ENCODE peak calls at places on chromosome 18, in five cellular contexts. One of them, this sample, is unnamed.

GRCh38 chr18:42860011-42860410 is 255.5 kb downstream of the RIT2 start:
- DNase-seq in HTR-8/SVneo: no peak
- DNase-seq in stimulated activated CD4-positive, alpha-beta T cell treated with anti-CD3 and anti-CD28 coated beads, Interleukin-15, amount 100 ng/mL, for 1 hour: no peak
- DNase-seq in activated naive CD4-positive, alpha-beta T cell treated with anti-CD3 and anti-CD28 coated beads, Interleukin-2, amount 10 ng/mL, durations not matched to agents 7 days and 5 days: no peak
- DNase-seq in Calu3: peak; percentile 3
- DNase-seq in this sample: no peak

GRCh38 chr18:67568166-67568565 is 51.6 kb upstream of the DSEL start:
- DNase-seq in HTR-8/SVneo: no peak
- DNase-seq in stimulated activated CD4-positive, alpha-beta T cell treated with anti-CD3 and anti-CD28 coated beads, Interleukin-15, amount 100 ng/mL, for 1 hour: no peak
- DNase-seq in activated naive CD4-positive, alpha-beta T cell treated with anti-CD3 and anti-CD28 coated beads, Interleukin-2, amount 10 ng/mL, durations not matched to agents 7 days and 5 days: no peak
- DNase-seq in Calu3: no peak
- DNase-seq in this sample: no peak

GRCh38 chr18:74840492-74841167 is 243.0 kb downstream of the ZNF407 start:
- DNase-seq in HTR-8/SVneo: no peak
- DNase-seq in stimulated activated CD4-positive, alpha-beta T cell treated with anti-CD3 and anti-CD28 coated beads, Interleukin-15, amount 100 ng/mL, for 1 hour: no peak
- DNase-seq in activated naive CD4-positive, alpha-beta T cell treated with anti-CD3 and anti-CD28 coated beads, Interleukin-2, amount 10 ng/mL, durations not matched to agents 7 days and 5 days: peak; percentile 33
- DNase-seq in Calu3: no peak
- DNase-seq in this sample: no peak

GRCh38 chr18:44651918-44652317 is 28.8 kb upstream of the SETBP1 start:
- DNase-seq in HTR-8/SVneo: no peak
- DNase-seq in stimulated activated CD4-positive, alpha-beta T cell treated with anti-CD3 and anti-CD28 coated beads, Interleukin-15, amount 100 ng/mL, for 1 hour: no peak
- DNase-seq in activated naive CD4-positive, alpha-beta T cell treated with anti-CD3 and anti-CD28 coated beads, Interleukin-2, amount 10 ng/mL, durations not matched to agents 7 days and 5 days: no peak
- DNase-seq in Calu3: no peak
- DNase-seq in this sample: no peak

GRCh38 chr18:74396252-74397204 is 60.6 kb downstream of the DIPK1C start:
- DNase-seq in HTR-8/SVneo: no peak
- DNase-seq in stimulated activated CD4-positive, alpha-beta T cell treated with anti-CD3 and anti-CD28 coated beads, Interleukin-15, amount 100 ng/mL, for 1 hour: no peak
- DNase-seq in activated naive CD4-positive, alpha-beta T cell treated with anti-CD3 and anti-CD28 coated beads, Interleukin-2, amount 10 ng/mL, durations not matched to agents 7 days and 5 days: no peak
- DNase-seq in Calu3: no peak
- DNase-seq in this sample: no peak

GRCh38 chr18:50044402-50044801 is 150.5 kb downstream of the MYO5B start:
- DNase-seq in HTR-8/SVneo: no peak
- DNase-seq in stimulated activated CD4-positive, alpha-beta T cell treated with anti-CD3 and anti-CD28 coated beads, Interleukin-15, amount 100 ng/mL, for 1 hour: no peak
- DNase-seq in activated naive CD4-positive, alpha-beta T cell treated with anti-CD3 and anti-CD28 coated beads, Interleukin-2, amount 10 ng/mL, durations not matched to agents 7 days and 5 days: no peak
- DNase-seq in Calu3: peak; percentile 18
- DNase-seq in this sample: no peak

GRCh38 chr18:33567705-33568104 is 10.3 kb upstream of the ASXL3 start:
- DNase-seq in HTR-8/SVneo: no peak
- DNase-seq in stimulated activated CD4-positive, alpha-beta T cell treated with anti-CD3 and anti-CD28 coated beads, Interleukin-15, amount 100 ng/mL, for 1 hour: no peak
- DNase-seq in activated naive CD4-positive, alpha-beta T cell treated with anti-CD3 and anti-CD28 coated beads, Interleukin-2, amount 10 ng/mL, durations not matched to agents 7 days and 5 days: no peak
- DNase-seq in Calu3: no peak
- DNase-seq in this sample: no peak

GRCh38 chr18:70047931-70048603 is 100.4 kb upstream of the CD226 start:
- DNase-seq in HTR-8/SVneo: no peak
- DNase-seq in stimulated activated CD4-positive, alpha-beta T cell treated with anti-CD3 and anti-CD28 coated beads, Interleukin-15, amount 100 ng/mL, for 1 hour: no peak
- DNase-seq in activated naive CD4-positive, alpha-beta T cell treated with anti-CD3 and anti-CD28 coated beads, Interleukin-2, amount 10 ng/mL, durations not matched to agents 7 days and 5 days: no peak
- DNase-seq in Calu3: no peak
- DNase-seq in this sample: no peak

GRCh38 chr18:48902856-48903601 is 47.7 kb downstream of the SMAD7 start:
- DNase-seq in HTR-8/SVneo: no peak
- DNase-seq in stimulated activated CD4-positive, alpha-beta T cell treated with anti-CD3 and anti-CD28 coated beads, Interleukin-15, amount 100 ng/mL, for 1 hour: no peak
- DNase-seq in activated naive CD4-positive, alpha-beta T cell treated with anti-CD3 and anti-CD28 coated beads, Interleukin-2, amount 10 ng/mL, durations not matched to agents 7 days and 5 days: no peak
- DNase-seq in Calu3: no peak
- DNase-seq in this sample: no peak

GRCh38 chr18:45119888-45120287 is 439.2 kb downstream of the SETBP1 start:
- DNase-seq in HTR-8/SVneo: no peak
- DNase-seq in stimulated activated CD4-positive, alpha-beta T cell treated with anti-CD3 and anti-CD28 coated beads, Interleukin-15, amount 100 ng/mL, for 1 hour: no peak
- DNase-seq in activated naive CD4-positive, alpha-beta T cell treated with anti-CD3 and anti-CD28 coated beads, Interleukin-2, amount 10 ng/mL, durations not matched to agents 7 days and 5 days: no peak
- DNase-seq in Calu3: no peak
- DNase-seq in this sample: no peak

GRCh38 chr18:24534737-24535136 is 74.3 kb downstream of the HRH4 start:
- DNase-seq in HTR-8/SVneo: no peak
- DNase-seq in stimulated activated CD4-positive, alpha-beta T cell treated with anti-CD3 and anti-CD28 coated beads, Interleukin-15, amount 100 ng/mL, for 1 hour: no peak
- DNase-seq in activated naive CD4-positive, alpha-beta T cell treated with anti-CD3 and anti-CD28 coated beads, Interleukin-2, amount 10 ng/mL, durations not matched to agents 7 days and 5 days: no peak
- DNase-seq in Calu3: no peak
- DNase-seq in this sample: no peak

GRCh38 chr18:8912348-8913057 is 190.0 kb upstream of the NDUFV2 start:
- DNase-seq in HTR-8/SVneo: no peak
- DNase-seq in stimulated activated CD4-positive, alpha-beta T cell treated with anti-CD3 and anti-CD28 coated beads, Interleukin-15, amount 100 ng/mL, for 1 hour: no peak
- DNase-seq in activated naive CD4-positive, alpha-beta T cell treated with anti-CD3 and anti-CD28 coated beads, Interleukin-2, amount 10 ng/mL, durations not matched to agents 7 days and 5 days: no peak
- DNase-seq in Calu3: peak; percentile 47
- DNase-seq in this sample: no peak

GRCh38 chr18:7177131-7177744 is 53.7 kb upstream of the LRRC30 start:
- DNase-seq in HTR-8/SVneo: peak; percentile 81
- DNase-seq in stimulated activated CD4-positive, alpha-beta T cell treated with anti-CD3 and anti-CD28 coated beads, Interleukin-15, amount 100 ng/mL, for 1 hour: no peak
- DNase-seq in activated naive CD4-positive, alpha-beta T cell treated with anti-CD3 and anti-CD28 coated beads, Interleukin-2, amount 10 ng/mL, durations not matched to agents 7 days and 5 days: no peak
- DNase-seq in Calu3: peak; percentile 53
- DNase-seq in this sample: peak; percentile 1

GRCh38 chr18:32019251-32019943 is 772 bp downstream of the RNF125 start:
- DNase-seq in HTR-8/SVneo: peak; percentile 2
- DNase-seq in stimulated activated CD4-positive, alpha-beta T cell treated with anti-CD3 and anti-CD28 coated beads, Interleukin-15, amount 100 ng/mL, for 1 hour: peak; percentile 25
- DNase-seq in activated naive CD4-positive, alpha-beta T cell treated with anti-CD3 and anti-CD28 coated beads, Interleukin-2, amount 10 ng/mL, durations not matched to agents 7 days and 5 days: peak; percentile 69
- DNase-seq in Calu3: peak; percentile 37
- DNase-seq in this sample: peak; percentile 30

GRCh38 chr18:74880706-74881289 is 283.1 kb downstream of the ZNF407 start:
- DNase-seq in HTR-8/SVneo: no peak
- DNase-seq in stimulated activated CD4-positive, alpha-beta T cell treated with anti-CD3 and anti-CD28 coated beads, Interleukin-15, amount 100 ng/mL, for 1 hour: no peak
- DNase-seq in activated naive CD4-positive, alpha-beta T cell treated with anti-CD3 and anti-CD28 coated beads, Interleukin-2, amount 10 ng/mL, durations not matched to agents 7 days and 5 days: no peak
- DNase-seq in Calu3: no peak
- DNase-seq in this sample: no peak

GRCh38 chr18:43113220-43113895 is 2.1 kb downstream of the RIT2 start:
- DNase-seq in HTR-8/SVneo: no peak
- DNase-seq in stimulated activated CD4-positive, alpha-beta T cell treated with anti-CD3 and anti-CD28 coated beads, Interleukin-15, amount 100 ng/mL, for 1 hour: no peak
- DNase-seq in activated naive CD4-positive, alpha-beta T cell treated with anti-CD3 and anti-CD28 coated beads, Interleukin-2, amount 10 ng/mL, durations not matched to agents 7 days and 5 days: no peak
- DNase-seq in Calu3: no peak
- DNase-seq in this sample: no peak

GRCh38 chr18:31497711-31498449 is at the start of gene DSG2:
- DNase-seq in HTR-8/SVneo: peak; percentile 44
- DNase-seq in stimulated activated CD4-positive, alpha-beta T cell treated with anti-CD3 and anti-CD28 coated beads, Interleukin-15, amount 100 ng/mL, for 1 hour: no peak
- DNase-seq in activated naive CD4-positive, alpha-beta T cell treated with anti-CD3 and anti-CD28 coated beads, Interleukin-2, amount 10 ng/mL, durations not matched to agents 7 days and 5 days: peak; percentile 40
- DNase-seq in Calu3: peak; percentile 87
- DNase-seq in this sample: peak; percentile 39

GRCh38 chr18:7822435-7823425 is 255.6 kb downstream of the PTPRM start:
- DNase-seq in HTR-8/SVneo: no peak
- DNase-seq in stimulated activated CD4-positive, alpha-beta T cell treated with anti-CD3 and anti-CD28 coated beads, Interleukin-15, amount 100 ng/mL, for 1 hour: no peak
- DNase-seq in activated naive CD4-positive, alpha-beta T cell treated with anti-CD3 and anti-CD28 coated beads, Interleukin-2, amount 10 ng/mL, durations not matched to agents 7 days and 5 days: no peak
- DNase-seq in Calu3: no peak
- DNase-seq in this sample: no peak

GRCh38 chr18:73826098-73826497 is 321.5 kb downstream of the FBXO15 start:
- DNase-seq in HTR-8/SVneo: no peak
- DNase-seq in stimulated activated CD4-positive, alpha-beta T cell treated with anti-CD3 and anti-CD28 coated beads, Interleukin-15, amount 100 ng/mL, for 1 hour: no peak
- DNase-seq in activated naive CD4-positive, alpha-beta T cell treated with anti-CD3 and anti-CD28 coated beads, Interleukin-2, amount 10 ng/mL, durations not matched to agents 7 days and 5 days: no peak
- DNase-seq in Calu3: no peak
- DNase-seq in this sample: no peak

GRCh38 chr18:68660355-68661183 is 54.3 kb downstream of the TMX3 start:
- DNase-seq in HTR-8/SVneo: peak; percentile 3
- DNase-seq in stimulated activated CD4-positive, alpha-beta T cell treated with anti-CD3 and anti-CD28 coated beads, Interleukin-15, amount 100 ng/mL, for 1 hour: no peak
- DNase-seq in activated naive CD4-positive, alpha-beta T cell treated with anti-CD3 and anti-CD28 coated beads, Interleukin-2, amount 10 ng/mL, durations not matched to agents 7 days and 5 days: no peak
- DNase-seq in Calu3: no peak
- DNase-seq in this sample: peak; percentile 52

GRCh38 chr18:78978336-78979057 is 1.1 kb upstream of the SALL3 start:
- DNase-seq in HTR-8/SVneo: no peak
- DNase-seq in stimulated activated CD4-positive, alpha-beta T cell treated with anti-CD3 and anti-CD28 coated beads, Interleukin-15, amount 100 ng/mL, for 1 hour: no peak
- DNase-seq in activated naive CD4-positive, alpha-beta T cell treated with anti-CD3 and anti-CD28 coated beads, Interleukin-2, amount 10 ng/mL, durations not matched to agents 7 days and 5 days: no peak
- DNase-seq in Calu3: no peak
- DNase-seq in this sample: no peak

GRCh38 chr18:32183503-32183902 is 6.3 kb upstream of the MEP1B start:
- DNase-seq in HTR-8/SVneo: no peak
- DNase-seq in stimulated activated CD4-positive, alpha-beta T cell treated with anti-CD3 and anti-CD28 coated beads, Interleukin-15, amount 100 ng/mL, for 1 hour: no peak
- DNase-seq in activated naive CD4-positive, alpha-beta T cell treated with anti-CD3 and anti-CD28 coated beads, Interleukin-2, amount 10 ng/mL, durations not matched to agents 7 days and 5 days: no peak
- DNase-seq in Calu3: no peak
- DNase-seq in this sample: no peak

GRCh38 chr18:55582325-55582724 is 5.7 kb downstream of the TCF4 start:
- DNase-seq in HTR-8/SVneo: no peak
- DNase-seq in stimulated activated CD4-positive, alpha-beta T cell treated with anti-CD3 and anti-CD28 coated beads, Interleukin-15, amount 100 ng/mL, for 1 hour: no peak
- DNase-seq in activated naive CD4-positive, alpha-beta T cell treated with anti-CD3 and anti-CD28 coated beads, Interleukin-2, amount 10 ng/mL, durations not matched to agents 7 days and 5 days: no peak
- DNase-seq in Calu3: no peak
- DNase-seq in this sample: no peak

GRCh38 chr18:59547691-59548182 is 149.5 kb downstream of the CCBE1 start:
- DNase-seq in HTR-8/SVneo: no peak
- DNase-seq in stimulated activated CD4-positive, alpha-beta T cell treated with anti-CD3 and anti-CD28 coated beads, Interleukin-15, amount 100 ng/mL, for 1 hour: no peak
- DNase-seq in activated naive CD4-positive, alpha-beta T cell treated with anti-CD3 and anti-CD28 coated beads, Interleukin-2, amount 10 ng/mL, durations not matched to agents 7 days and 5 days: no peak
- DNase-seq in Calu3: no peak
- DNase-seq in this sample: no peak

GRCh38 chr18:78640596-78640995 is 339.0 kb upstream of the SALL3 start:
- DNase-seq in HTR-8/SVneo: no peak
- DNase-seq in stimulated activated CD4-positive, alpha-beta T cell treated with anti-CD3 and anti-CD28 coated beads, Interleukin-15, amount 100 ng/mL, for 1 hour: no peak
- DNase-seq in activated naive CD4-positive, alpha-beta T cell treated with anti-CD3 and anti-CD28 coated beads, Interleukin-2, amount 10 ng/mL, durations not matched to agents 7 days and 5 days: no peak
- DNase-seq in Calu3: no peak
- DNase-seq in this sample: no peak

GRCh38 chr18:9751371-9752031 is 43.4 kb downstream of the RAB31 start:
- DNase-seq in HTR-8/SVneo: no peak
- DNase-seq in stimulated activated CD4-positive, alpha-beta T cell treated with anti-CD3 and anti-CD28 coated beads, Interleukin-15, amount 100 ng/mL, for 1 hour: no peak
- DNase-seq in activated naive CD4-positive, alpha-beta T cell treated with anti-CD3 and anti-CD28 coated beads, Interleukin-2, amount 10 ng/mL, durations not matched to agents 7 days and 5 days: no peak
- DNase-seq in Calu3: no peak
- DNase-seq in this sample: no peak

GRCh38 chr18:36464126-36464651 is 166.7 kb downstream of the FHOD3 start:
- DNase-seq in HTR-8/SVneo: no peak
- DNase-seq in stimulated activated CD4-positive, alpha-beta T cell treated with anti-CD3 and anti-CD28 coated beads, Interleukin-15, amount 100 ng/mL, for 1 hour: no peak
- DNase-seq in activated naive CD4-positive, alpha-beta T cell treated with anti-CD3 and anti-CD28 coated beads, Interleukin-2, amount 10 ng/mL, durations not matched to agents 7 days and 5 days: no peak
- DNase-seq in Calu3: no peak
- DNase-seq in this sample: no peak

GRCh38 chr18:56903686-56904085 is 243.2 kb upstream of the BOD1L2 start:
- DNase-seq in HTR-8/SVneo: no peak
- DNase-seq in stimulated activated CD4-positive, alpha-beta T cell treated with anti-CD3 and anti-CD28 coated beads, Interleukin-15, amount 100 ng/mL, for 1 hour: no peak
- DNase-seq in activated naive CD4-positive, alpha-beta T cell treated with anti-CD3 and anti-CD28 coated beads, Interleukin-2, amount 10 ng/mL, durations not matched to agents 7 days and 5 days: no peak
- DNase-seq in Calu3: no peak
- DNase-seq in this sample: no peak

GRCh38 chr18:27363918-27364317 is 178.8 kb upstream of the CHST9 start:
- DNase-seq in HTR-8/SVneo: no peak
- DNase-seq in stimulated activated CD4-positive, alpha-beta T cell treated with anti-CD3 and anti-CD28 coated beads, Interleukin-15, amount 100 ng/mL, for 1 hour: no peak
- DNase-seq in activated naive CD4-positive, alpha-beta T cell treated with anti-CD3 and anti-CD28 coated beads, Interleukin-2, amount 10 ng/mL, durations not matched to agents 7 days and 5 days: no peak
- DNase-seq in Calu3: no peak
- DNase-seq in this sample: peak; percentile 3

GRCh38 chr18:68219867-68220266 is 495.0 kb downstream of the TMX3 start:
- DNase-seq in HTR-8/SVneo: no peak
- DNase-seq in stimulated activated CD4-positive, alpha-beta T cell treated with anti-CD3 and anti-CD28 coated beads, Interleukin-15, amount 100 ng/mL, for 1 hour: no peak
- DNase-seq in activated naive CD4-positive, alpha-beta T cell treated with anti-CD3 and anti-CD28 coated beads, Interleukin-2, amount 10 ng/mL, durations not matched to agents 7 days and 5 days: no peak
- DNase-seq in Calu3: no peak
- DNase-seq in this sample: no peak

GRCh38 chr18:24019641-24020331 is 5.2 kb downstream of the TTC39C start:
- DNase-seq in HTR-8/SVneo: no peak
- DNase-seq in stimulated activated CD4-positive, alpha-beta T cell treated with anti-CD3 and anti-CD28 coated beads, Interleukin-15, amount 100 ng/mL, for 1 hour: no peak
- DNase-seq in activated naive CD4-positive, alpha-beta T cell treated with anti-CD3 and anti-CD28 coated beads, Interleukin-2, amount 10 ng/mL, durations not matched to agents 7 days and 5 days: peak; percentile 73
- DNase-seq in Calu3: no peak
- DNase-seq in this sample: no peak

GRCh38 chr18:48723837-48724236 is 185.0 kb downstream of the CTIF start:
- DNase-seq in HTR-8/SVneo: no peak
- DNase-seq in stimulated activated CD4-positive, alpha-beta T cell treated with anti-CD3 and anti-CD28 coated beads, Interleukin-15, amount 100 ng/mL, for 1 hour: no peak
- DNase-seq in activated naive CD4-positive, alpha-beta T cell treated with anti-CD3 and anti-CD28 coated beads, Interleukin-2, amount 10 ng/mL, durations not matched to agents 7 days and 5 days: no peak
- DNase-seq in Calu3: no peak
- DNase-seq in this sample: no peak

GRCh38 chr18:13568443-13569392 is 157.6 kb downstream of the FAM210A start:
- DNase-seq in HTR-8/SVneo: no peak
- DNase-seq in stimulated activated CD4-positive, alpha-beta T cell treated with anti-CD3 and anti-CD28 coated beads, Interleukin-15, amount 100 ng/mL, for 1 hour: peak; percentile 26
- DNase-seq in activated naive CD4-positive, alpha-beta T cell treated with anti-CD3 and anti-CD28 coated beads, Interleukin-2, amount 10 ng/mL, durations not matched to agents 7 days and 5 days: no peak
- DNase-seq in Calu3: no peak
- DNase-seq in this sample: no peak

GRCh38 chr18:11553098-11553940 is 56.1 kb upstream of the SLC35G4 start:
- DNase-seq in HTR-8/SVneo: peak; percentile 69
- DNase-seq in stimulated activated CD4-positive, alpha-beta T cell treated with anti-CD3 and anti-CD28 coated beads, Interleukin-15, amount 100 ng/mL, for 1 hour: no peak
- DNase-seq in activated naive CD4-positive, alpha-beta T cell treated with anti-CD3 and anti-CD28 coated beads, Interleukin-2, amount 10 ng/mL, durations not matched to agents 7 days and 5 days: peak; percentile 50
- DNase-seq in Calu3: peak; percentile 53
- DNase-seq in this sample: peak; percentile 58

GRCh38 chr18:63317982-63318881 is 1.3 kb downstream of the BCL2 start:
- DNase-seq in HTR-8/SVneo: no peak
- DNase-seq in stimulated activated CD4-positive, alpha-beta T cell treated with anti-CD3 and anti-CD28 coated beads, Interleukin-15, amount 100 ng/mL, for 1 hour: peak; percentile 74
- DNase-seq in activated naive CD4-positive, alpha-beta T cell treated with anti-CD3 and anti-CD28 coated beads, Interleukin-2, amount 10 ng/mL, durations not matched to agents 7 days and 5 days: peak; percentile 92
- DNase-seq in Calu3: peak; percentile 38
- DNase-seq in this sample: peak; percentile 92

GRCh38 chr18:33839452-33840225 is 261.6 kb downstream of the ASXL3 start:
- DNase-seq in HTR-8/SVneo: no peak
- DNase-seq in stimulated activated CD4-positive, alpha-beta T cell treated with anti-CD3 and anti-CD28 coated beads, Interleukin-15, amount 100 ng/mL, for 1 hour: no peak
- DNase-seq in activated naive CD4-positive, alpha-beta T cell treated with anti-CD3 and anti-CD28 coated beads, Interleukin-2, amount 10 ng/mL, durations not matched to agents 7 days and 5 days: no peak
- DNase-seq in Calu3: peak; percentile 38
- DNase-seq in this sample: peak; percentile 92

GRCh38 chr18:57807336-57808117 is 4.4 kb upstream of the ATP8B1 start:
- DNase-seq in HTR-8/SVneo: no peak
- DNase-seq in stimulated activated CD4-positive, alpha-beta T cell treated with anti-CD3 and anti-CD28 coated beads, Interleukin-15, amount 100 ng/mL, for 1 hour: no peak
- DNase-seq in activated naive CD4-positive, alpha-beta T cell treated with anti-CD3 and anti-CD28 coated beads, Interleukin-2, amount 10 ng/mL, durations not matched to agents 7 days and 5 days: no peak
- DNase-seq in Calu3: no peak
- DNase-seq in this sample: no peak

GRCh38 chr18:10296491-10296890 is 157.9 kb upstream of the APCDD1 start:
- DNase-seq in HTR-8/SVneo: no peak
- DNase-seq in stimulated activated CD4-positive, alpha-beta T cell treated with anti-CD3 and anti-CD28 coated beads, Interleukin-15, amount 100 ng/mL, for 1 hour: no peak
- DNase-seq in activated naive CD4-positive, alpha-beta T cell treated with anti-CD3 and anti-CD28 coated beads, Interleukin-2, amount 10 ng/mL, durations not matched to agents 7 days and 5 days: no peak
- DNase-seq in Calu3: no peak
- DNase-seq in this sample: no peak